ENCODE peak calls at places on chromosomes 6 and 20, in five cellular contexts. One of them, this sample, is unnamed.

GRCh38 chr20:52859156-52859887 is 112.8 kb upstream of the TSHZ2 start:
- DNase-seq in Peyer's patch: no peak
- DNase-seq in adipocyte: no peak
- DNase-seq in HCT116: no peak
- DNase-seq in naive thymus-derived CD4-positive, alpha-beta T cell: no peak
- DNase-seq in this sample: no peak

GRCh38 chr6:128249429-128249828 is 271.0 kb downstream of the PTPRK start:
- DNase-seq in Peyer's patch: no peak
- DNase-seq in adipocyte: no peak
- DNase-seq in HCT116: no peak
- DNase-seq in naive thymus-derived CD4-positive, alpha-beta T cell: no peak
- DNase-seq in this sample: no peak

GRCh38 chr6:144390886-144391285 is 105.8 kb downstream of the UTRN start:
- DNase-seq in Peyer's patch: no peak
- DNase-seq in adipocyte: no peak
- DNase-seq in HCT116: no peak
- DNase-seq in naive thymus-derived CD4-positive, alpha-beta T cell: no peak
- DNase-seq in this sample: no peak

GRCh38 chr6:9523462-9523861 is 891.4 kb downstream of the TFAP2A start:
- DNase-seq in Peyer's patch: no peak
- DNase-seq in adipocyte: peak; percentile 85
- DNase-seq in HCT116: no peak
- DNase-seq in naive thymus-derived CD4-positive, alpha-beta T cell: no peak
- DNase-seq in this sample: no peak

GRCh38 chr6:137357263-137357947 is 136.8 kb downstream of the OLIG3 start:
- DNase-seq in Peyer's patch: no peak
- DNase-seq in adipocyte: no peak
- DNase-seq in HCT116: no peak
- DNase-seq in naive thymus-derived CD4-positive, alpha-beta T cell: no peak
- DNase-seq in this sample: no peak

GRCh38 chr6:16244446-16244845 is 6.1 kb downstream of the GMPR start:
- DNase-seq in Peyer's patch: no peak
- DNase-seq in adipocyte: no peak
- DNase-seq in HCT116: no peak
- DNase-seq in naive thymus-derived CD4-positive, alpha-beta T cell: no peak
- DNase-seq in this sample: no peak

GRCh38 chr6:35185302-35185681 is 28.5 kb upstream of the SCUBE3 start:
- DNase-seq in Peyer's patch: no peak
- DNase-seq in adipocyte: peak; percentile 58
- DNase-seq in HCT116: no peak
- DNase-seq in naive thymus-derived CD4-positive, alpha-beta T cell: no peak
- DNase-seq in this sample: no peak

GRCh38 chr6:154984146-154984545 is 11.0 kb upstream of the TIAM2 start:
- DNase-seq in Peyer's patch: no peak
- DNase-seq in adipocyte: no peak
- DNase-seq in HCT116: no peak
- DNase-seq in naive thymus-derived CD4-positive, alpha-beta T cell: no peak
- DNase-seq in this sample: no peak

GRCh38 chr6:37283786-37284185 is 25.8 kb upstream of the TMEM217 start:
- DNase-seq in Peyer's patch: no peak
- DNase-seq in adipocyte: peak; percentile 59
- DNase-seq in HCT116: no peak
- DNase-seq in naive thymus-derived CD4-positive, alpha-beta T cell: no peak
- DNase-seq in this sample: no peak

GRCh38 chr6:139605350-139605749 is 230.9 kb upstream of the CITED2 start:
- DNase-seq in Peyer's patch: no peak
- DNase-seq in adipocyte: no peak
- DNase-seq in HCT116: no peak
- DNase-seq in naive thymus-derived CD4-positive, alpha-beta T cell: no peak
- DNase-seq in this sample: no peak

GRCh38 chr20:23397961-23398360 is 23.3 kb downstream of the NAPB start:
- DNase-seq in Peyer's patch: no peak
- DNase-seq in adipocyte: peak; percentile 47
- DNase-seq in HCT116: no peak
- DNase-seq in naive thymus-derived CD4-positive, alpha-beta T cell: no peak
- DNase-seq in this sample: no peak

GRCh38 chr6:117496383-117496990 is 14.0 kb downstream of the DCBLD1 start:
- DNase-seq in Peyer's patch: no peak
- DNase-seq in adipocyte: peak; percentile 51
- DNase-seq in HCT116: no peak
- DNase-seq in naive thymus-derived CD4-positive, alpha-beta T cell: no peak
- DNase-seq in this sample: no peak

GRCh38 chr6:32288426-32288825 is 64.6 kb upstream of the NOTCH4 start:
- DNase-seq in Peyer's patch: no peak
- DNase-seq in adipocyte: no peak
- DNase-seq in HCT116: no peak
- DNase-seq in naive thymus-derived CD4-positive, alpha-beta T cell: no peak
- DNase-seq in this sample: no peak

GRCh38 chr6:118335325-118335724 is 212.8 kb upstream of the PLN start:
- DNase-seq in Peyer's patch: no peak
- DNase-seq in adipocyte: no peak
- DNase-seq in HCT116: no peak
- DNase-seq in naive thymus-derived CD4-positive, alpha-beta T cell: no peak
- DNase-seq in this sample: no peak

GRCh38 chr6:161890959-161891358 is 617.1 kb upstream of the AGPAT4 start:
- DNase-seq in Peyer's patch: no peak
- DNase-seq in adipocyte: no peak
- DNase-seq in HCT116: no peak
- DNase-seq in naive thymus-derived CD4-positive, alpha-beta T cell: no peak
- DNase-seq in this sample: no peak

GRCh38 chr20:62730481-62730880 is 21.8 kb downstream of the NTSR1 start:
- DNase-seq in Peyer's patch: no peak
- DNase-seq in adipocyte: no peak
- DNase-seq in HCT116: no peak
- DNase-seq in naive thymus-derived CD4-positive, alpha-beta T cell: no peak
- DNase-seq in this sample: peak; percentile 79

GRCh38 chr20:47574616-47575401 is 73.1 kb downstream of the NCOA3 start:
- DNase-seq in Peyer's patch: no peak
- DNase-seq in adipocyte: no peak
- DNase-seq in HCT116: no peak
- DNase-seq in naive thymus-derived CD4-positive, alpha-beta T cell: no peak
- DNase-seq in this sample: no peak

GRCh38 chr6:105522626-105523322 is 119.9 kb upstream of the PREP start:
- DNase-seq in Peyer's patch: no peak
- DNase-seq in adipocyte: peak; percentile 19
- DNase-seq in HCT116: peak; percentile 4
- DNase-seq in naive thymus-derived CD4-positive, alpha-beta T cell: no peak
- DNase-seq in this sample: no peak

GRCh38 chr20:3239026-3239866 is at the start of gene SLC4A11:
- DNase-seq in Peyer's patch: no peak
- DNase-seq in adipocyte: peak; percentile 86
- DNase-seq in HCT116: peak; percentile 54
- DNase-seq in naive thymus-derived CD4-positive, alpha-beta T cell: peak; percentile 57
- DNase-seq in this sample: peak; percentile 86

GRCh38 chr6:121694389-121695185 is 259.1 kb downstream of the GJA1 start:
- DNase-seq in Peyer's patch: no peak
- DNase-seq in adipocyte: peak; percentile 50
- DNase-seq in HCT116: no peak
- DNase-seq in naive thymus-derived CD4-positive, alpha-beta T cell: no peak
- DNase-seq in this sample: no peak

GRCh38 chr20:45138451-45139300 is 14.4 kb upstream of the WFDC12 start:
- DNase-seq in Peyer's patch: peak; percentile 21
- DNase-seq in adipocyte: peak; percentile 1
- DNase-seq in HCT116: peak; percentile 21
- DNase-seq in naive thymus-derived CD4-positive, alpha-beta T cell: peak; percentile 73
- DNase-seq in this sample: peak; percentile 89

GRCh38 chr20:4449977-4450715 is 271.6 kb upstream of the PRND start:
- DNase-seq in Peyer's patch: no peak
- DNase-seq in adipocyte: peak; percentile 77
- DNase-seq in HCT116: peak; percentile 13
- DNase-seq in naive thymus-derived CD4-positive, alpha-beta T cell: no peak
- DNase-seq in this sample: no peak

GRCh38 chr6:139161169-139161568 is 26.3 kb downstream of the HECA start:
- DNase-seq in Peyer's patch: peak; percentile 64
- DNase-seq in adipocyte: peak; percentile 8
- DNase-seq in HCT116: peak; percentile 33
- DNase-seq in naive thymus-derived CD4-positive, alpha-beta T cell: peak; percentile 63
- DNase-seq in this sample: no peak

GRCh38 chr20:39700527-39700926 is 738.4 kb downstream of the DHX35 start:
- DNase-seq in Peyer's patch: no peak
- DNase-seq in adipocyte: no peak
- DNase-seq in HCT116: no peak
- DNase-seq in naive thymus-derived CD4-positive, alpha-beta T cell: no peak
- DNase-seq in this sample: no peak

GRCh38 chr6:151027295-151027747 is 161.8 kb downstream of the MTHFD1L start:
- DNase-seq in Peyer's patch: no peak
- DNase-seq in adipocyte: no peak
- DNase-seq in HCT116: no peak
- DNase-seq in naive thymus-derived CD4-positive, alpha-beta T cell: no peak
- DNase-seq in this sample: no peak

GRCh38 chr6:49736017-49736508 is 8.1 kb downstream of the CRISP3 start:
- DNase-seq in Peyer's patch: no peak
- DNase-seq in adipocyte: no peak
- DNase-seq in HCT116: no peak
- DNase-seq in naive thymus-derived CD4-positive, alpha-beta T cell: no peak
- DNase-seq in this sample: no peak

GRCh38 chr6:106901062-106901461 is 73.5 kb downstream of the CD24 start:
- DNase-seq in Peyer's patch: no peak
- DNase-seq in adipocyte: no peak
- DNase-seq in HCT116: no peak
- DNase-seq in naive thymus-derived CD4-positive, alpha-beta T cell: no peak
- DNase-seq in this sample: no peak

GRCh38 chr6:90663873-90664272 is 77.0 kb upstream of the MAP3K7 start:
- DNase-seq in Peyer's patch: no peak
- DNase-seq in adipocyte: no peak
- DNase-seq in HCT116: peak; percentile 18
- DNase-seq in naive thymus-derived CD4-positive, alpha-beta T cell: no peak
- DNase-seq in this sample: no peak

GRCh38 chr6:11586117-11586516 is 48.6 kb downstream of the TMEM170B start:
- DNase-seq in Peyer's patch: no peak
- DNase-seq in adipocyte: peak; percentile 48
- DNase-seq in HCT116: no peak
- DNase-seq in naive thymus-derived CD4-positive, alpha-beta T cell: no peak
- DNase-seq in this sample: no peak

GRCh38 chr6:11589261-11589660 is 51.7 kb downstream of the TMEM170B start:
- DNase-seq in Peyer's patch: no peak
- DNase-seq in adipocyte: no peak
- DNase-seq in HCT116: no peak
- DNase-seq in naive thymus-derived CD4-positive, alpha-beta T cell: no peak
- DNase-seq in this sample: no peak

GRCh38 chr6:11585426-11586016 is 48.0 kb downstream of the TMEM170B start:
- DNase-seq in Peyer's patch: no peak
- DNase-seq in adipocyte: peak; percentile 83
- DNase-seq in HCT116: peak; percentile 44
- DNase-seq in naive thymus-derived CD4-positive, alpha-beta T cell: no peak
- DNase-seq in this sample: no peak

GRCh38 chr6:11584264-11584663 is 46.7 kb downstream of the TMEM170B start:
- DNase-seq in Peyer's patch: no peak
- DNase-seq in adipocyte: peak; percentile 55
- DNase-seq in HCT116: no peak
- DNase-seq in naive thymus-derived CD4-positive, alpha-beta T cell: no peak
- DNase-seq in this sample: no peak

DNA sequence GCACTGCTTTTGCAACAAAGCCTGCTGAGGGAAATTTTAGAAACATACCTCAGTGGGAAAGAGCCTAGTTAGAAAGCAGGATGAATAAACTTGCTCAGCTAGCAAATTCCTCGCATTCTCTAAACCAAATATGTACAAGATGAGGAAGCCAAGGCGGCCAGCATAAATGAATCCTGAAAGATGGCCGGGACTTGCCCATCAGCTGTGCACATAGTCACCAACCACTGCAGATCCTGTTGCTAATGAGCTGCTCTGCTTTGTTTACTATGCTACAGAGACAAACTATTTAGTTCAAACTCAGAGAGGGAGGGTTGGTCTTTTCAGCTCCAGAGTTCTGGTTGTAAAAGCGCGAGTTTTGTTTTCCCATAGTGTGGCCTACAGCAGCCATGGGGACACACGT is 49.0 kb downstream of the TMEM170B start:
- DNase-seq in Peyer's patch: no peak
- DNase-seq in adipocyte: peak; percentile 82
- DNase-seq in HCT116: no peak
- DNase-seq in naive thymus-derived CD4-positive, alpha-beta T cell: no peak
- DNase-seq in this sample: no peak
- H3K4me3 ChIP-seq in Peyer's patch: no peak overlapping the region
- H3K4me3 ChIP-seq in adipocyte: no peak overlapping the region
- H3K4me3 ChIP-seq in HCT116: no peak overlapping the region
- H3K4me3 ChIP-seq in naive thymus-derived CD4-positive, alpha-beta T cell: no peak overlapping the region
- H3K4me3 ChIP-seq in this sample: no peak overlapping the region

DNA sequence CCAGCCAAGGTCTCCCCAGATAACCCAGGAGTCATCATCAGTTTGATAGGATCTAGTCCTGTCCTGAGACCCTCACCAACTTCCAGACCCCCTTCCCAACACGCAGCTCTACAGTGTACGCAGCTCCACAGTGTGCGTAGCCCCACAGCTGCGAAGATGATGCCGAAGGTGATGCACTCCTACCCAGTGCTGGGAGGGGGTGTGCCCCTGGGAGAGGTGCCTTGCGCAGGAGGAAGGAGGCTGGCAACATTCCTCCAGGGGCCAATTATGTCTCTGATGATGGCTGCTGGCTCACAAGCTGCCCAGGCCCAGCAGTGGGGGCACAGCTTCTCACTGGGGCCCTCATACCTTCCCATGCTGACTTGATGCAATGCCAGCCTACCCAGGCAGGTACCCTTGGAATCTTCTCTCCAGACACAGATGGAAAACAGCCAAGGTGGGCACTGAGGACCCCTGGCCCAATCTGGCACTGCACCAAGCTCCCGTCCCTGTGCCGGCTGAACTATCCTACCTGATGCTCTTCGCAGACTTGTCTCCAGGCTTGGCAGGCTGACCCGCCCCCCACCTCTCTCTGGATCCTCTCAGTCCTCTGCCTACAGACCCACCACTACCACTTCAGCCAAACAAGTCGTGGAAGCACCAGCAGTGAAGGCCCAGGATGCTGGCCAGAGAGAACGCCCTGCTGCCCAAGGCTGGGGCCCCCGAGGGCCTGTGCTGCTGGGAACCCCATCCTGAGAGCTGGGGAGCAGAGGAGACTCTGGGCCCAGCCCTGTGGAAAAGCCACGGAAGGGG is 1.4 kb downstream of the ZNF512B start:
- DNase-seq in Peyer's patch: no peak
- DNase-seq in adipocyte: no peak
- DNase-seq in HCT116: no peak
- DNase-seq in naive thymus-derived CD4-positive, alpha-beta T cell: peak; percentile 23
- DNase-seq in this sample: no peak
- H3K4me3 ChIP-seq in Peyer's patch: peak overlapping the region; percentile 81
- H3K4me3 ChIP-seq in adipocyte: peak overlapping the region; percentile 85
- H3K4me3 ChIP-seq in HCT116: peak overlapping the region; percentile 62
- H3K4me3 ChIP-seq in naive thymus-derived CD4-positive, alpha-beta T cell: peak overlapping the region; percentile 70
- H3K4me3 ChIP-seq in this sample: peak overlapping the region; percentile 80

GRCh38 chr6:158194487-158195280 is 26.5 kb downstream of the GTF2H5 start:
- DNase-seq in Peyer's patch: no peak
- DNase-seq in adipocyte: no peak
- DNase-seq in HCT116: no peak
- DNase-seq in naive thymus-derived CD4-positive, alpha-beta T cell: no peak
- DNase-seq in this sample: no peak
- H3K4me3 ChIP-seq in Peyer's patch: no peak overlapping the region
- H3K4me3 ChIP-seq in adipocyte: no peak overlapping the region
- H3K4me3 ChIP-seq in HCT116: no peak overlapping the region
- H3K4me3 ChIP-seq in naive thymus-derived CD4-positive, alpha-beta T cell: no peak overlapping the region
- H3K4me3 ChIP-seq in this sample: no peak overlapping the region

GRCh38 chr6:169654590-169655391 is 47.0 kb downstream of the WDR27 start:
- DNase-seq in Peyer's patch: peak; percentile 72
- DNase-seq in adipocyte: peak; percentile 82
- DNase-seq in HCT116: no peak
- DNase-seq in naive thymus-derived CD4-positive, alpha-beta T cell: peak; percentile 62
- DNase-seq in this sample: no peak
- H3K4me3 ChIP-seq in Peyer's patch: peak overlapping the region; percentile 61
- H3K4me3 ChIP-seq in adipocyte: peak overlapping the region; percentile 88
- H3K4me3 ChIP-seq in HCT116: no peak overlapping the region
- H3K4me3 ChIP-seq in naive thymus-derived CD4-positive, alpha-beta T cell: peak overlapping the region; percentile 64
- H3K4me3 ChIP-seq in this sample: peak overlapping the region; percentile 37

GRCh38 chr6:13289789-13290318 is 38.5 kb downstream of the TBC1D7 start:
- DNase-seq in Peyer's patch: no peak
- DNase-seq in adipocyte: no peak
- DNase-seq in HCT116: no peak
- DNase-seq in naive thymus-derived CD4-positive, alpha-beta T cell: no peak
- DNase-seq in this sample: no peak
- H3K4me3 ChIP-seq in Peyer's patch: no peak overlapping the region
- H3K4me3 ChIP-seq in adipocyte: no peak overlapping the region
- H3K4me3 ChIP-seq in HCT116: no peak overlapping the region
- H3K4me3 ChIP-seq in naive thymus-derived CD4-positive, alpha-beta T cell: no peak overlapping the region
- H3K4me3 ChIP-seq in this sample: no peak overlapping the region